ENCODE peak calls at places on chromosomes 12 and 14, in four cellular contexts. I, A, P and S are unnamed samples.

GRCh38 chr12:2891240-2892053 is 756 bp downstream of the TULP3 start:
- DNase-seq in I (no peak), A (no peak), P (peak; percentile 35), S (peak; percentile 36)

GRCh38 chr12:66131067-66131688 is 628 bp upstream of the LLPH start:
- DNase-seq in I (no peak), A (no peak), P (no peak), S (no peak)

GRCh38 chr14:59278111-59278510 is 89.6 kb downstream of the DAAM1 start:
- DNase-seq in I (no peak), A (peak; percentile 25), P (peak; percentile 91), S (no peak)

GRCh38 chr12:21894792-21895392 is 46.3 kb downstream of the ABCC9 start:
- DNase-seq in I (no peak), A (no peak), P (no peak), S (no peak)

GRCh38 chr12:103850429-103850828 is 9.4 kb upstream of the NT5DC3 start:
- DNase-seq in I (no peak), A (no peak), P (no peak), S (no peak)

GRCh38 chr12:32828120-32828519 is 68.5 kb downstream of the PKP2 start:
- DNase-seq in I (no peak), A (no peak), P (no peak), S (no peak)

GRCh38 chr12:93802698-93803097 is 125.5 kb downstream of the CRADD start:
- DNase-seq in I (no peak), A (no peak), P (no peak), S (no peak)

GRCh38 chr14:20377171-20377570 is 33.7 kb downstream of the PARP2 start:
- DNase-seq in I (no peak), A (no peak), P (no peak), S (no peak)

GRCh38 chr12:123096159-123096558 is 54.7 kb downstream of the PITPNM2 start:
- DNase-seq in I (no peak), A (no peak), P (no peak), S (no peak)

GRCh38 chr14:94056579-94057308 is 24.3 kb downstream of the DDX24 start:
- DNase-seq in I (peak; percentile 37), A (no peak), P (no peak), S (no peak)

GRCh38 chr12:12686472-12686871 is 9.5 kb downstream of the GPR19 start:
- DNase-seq in I (no peak), A (no peak), P (no peak), S (no peak)

GRCh38 chr14:98622208-98623051 is 649.6 kb downstream of the BCL11B start:
- DNase-seq in I (no peak), A (no peak), P (no peak), S (no peak)

GRCh38 chr12:7219599-7220243 is 30.2 kb downstream of the PEX5 start:
- DNase-seq in I (peak; percentile 19), A (peak; percentile 48), P (peak; percentile 63), S (peak; percentile 63)

GRCh38 chr12:77167801-77168200 is 102.4 kb upstream of the E2F7 start:
- DNase-seq in I (no peak), A (no peak), P (no peak), S (no peak)

GRCh38 chr14:62301911-62302310 is 539.7 kb downstream of the SNAPC1 start:
- DNase-seq in I (no peak), A (no peak), P (no peak), S (no peak)

GRCh38 chr12:111396726-111397445 is 8.8 kb upstream of the SH2B3 start:
- DNase-seq in I (no peak), A (peak; percentile 86), P (peak; percentile 61), S (peak; percentile 86)

GRCh38 chr14:21308132-21308478 is 28.2 kb downstream of the RPGRIP1 start:
- DNase-seq in I (no peak), A (peak; percentile 31), P (peak; percentile 89), S (no peak)

GRCh38 chr12:6540181-6540877 is 6.0 kb downstream of the GAPDH start:
- DNase-seq in I (no peak), A (peak; percentile 60), P (no peak), S (no peak)

GRCh38 chr14:77761205-77761931 is 412 bp upstream of the SNW1 start:
- DNase-seq in I (peak; percentile 84), A (peak; percentile 29), P (peak; percentile 62), S (peak; percentile 42)

GRCh38 chr14:39102265-39102968 is 618 bp downstream of the SEC23A start:
- DNase-seq in I (no peak), A (no peak), P (peak; percentile 98), S (peak; percentile 26)

GRCh38 chr12:7190268-7191055 is 976 bp downstream of the PEX5 start:
- DNase-seq in I (no peak), A (no peak), P (peak; percentile 12), S (no peak)

GRCh38 chr12:118332511-118332910 is 40.2 kb downstream of the TAOK3 start:
- DNase-seq in I (no peak), A (no peak), P (no peak), S (no peak)

GRCh38 chr14:96297000-96297399 is 41.0 kb downstream of the BDKRB1 start:
- DNase-seq in I (no peak), A (no peak), P (peak; percentile 12), S (no peak)

GRCh38 chr14:100580316-100581227 is 6.6 kb downstream of the BEGAIN start:
- DNase-seq in I (no peak), A (no peak), P (no peak), S (no peak)

GRCh38 chr12:119229837-119230236 is 51.1 kb downstream of the HSPB8 start:
- DNase-seq in I (no peak), A (peak; percentile 72), P (peak; percentile 55), S (peak; percentile 69)

GRCh38 chr12:131701705-131702572 is 9.0 kb upstream of the SFSWAP start:
- DNase-seq in I (no peak), A (no peak), P (no peak), S (no peak)

GRCh38 chr12:8953773-8954402 is 4.4 kb upstream of the M6PR start:
- DNase-seq in I (no peak), A (no peak), P (no peak), S (no peak)

GRCh38 chr12:74499192-74499591 is 38.4 kb upstream of the ATXN7L3B start:
- DNase-seq in I (no peak), A (no peak), P (no peak), S (no peak)

GRCh38 chr14:76939015-76939742 is 89.3 kb downstream of the IRF2BPL start:
- DNase-seq in I (no peak), A (no peak), P (no peak), S (no peak)

GRCh38 chr12:106195638-106196037 is 52.2 kb downstream of the CKAP4 start:
- DNase-seq in I (no peak), A (no peak), P (peak; percentile 72), S (no peak)

DNA sequence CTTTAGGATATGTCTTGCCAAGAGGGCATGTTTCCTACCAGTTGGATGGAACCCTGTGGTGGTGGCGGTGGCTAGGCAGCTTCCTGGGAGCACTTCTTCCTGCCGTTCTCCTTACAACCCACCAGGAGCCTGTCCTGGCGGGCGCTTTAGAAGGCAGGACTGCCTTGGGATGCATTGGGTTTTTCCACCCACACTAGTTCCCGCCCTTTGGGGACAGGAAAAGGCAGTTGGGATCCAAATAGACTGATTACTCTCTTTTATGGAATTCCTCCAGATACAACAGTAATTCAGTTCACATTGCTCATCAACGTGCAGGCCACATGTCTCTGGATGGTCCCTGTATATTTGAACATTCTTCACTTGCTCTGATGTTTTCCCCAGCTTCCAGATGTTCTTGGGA is 305.7 kb upstream of the SSTR1 start:
- DNase-seq in I (no peak), A (no peak), P (no peak), S (no peak)
- TF ChIP-seq FOXM1 in I (no peak), A (no peak), P (no peak), S (no peak)

GRCh38 chr12:19517583-19517982 is 78.3 kb downstream of the AEBP2 start:
- DNase-seq in I (no peak), A (no peak), P (no peak), S (no peak)

GRCh38 chr12:19518209-19518608 is 78.9 kb downstream of the AEBP2 start:
- DNase-seq in I (no peak), A (no peak), P (no peak), S (no peak)

GRCh38 chr12:19515179-19515578 is 75.9 kb downstream of the AEBP2 start:
- DNase-seq in I (no peak), A (peak; percentile 49), P (no peak), S (no peak)

GRCh38 chr12:19525236-19525635 is 85.9 kb downstream of the AEBP2 start:
- DNase-seq in I (no peak), A (no peak), P (no peak), S (no peak)

GRCh38 chr12:19520646-19521045 is 81.4 kb downstream of the AEBP2 start:
- DNase-seq in I (no peak), A (no peak), P (peak; percentile 8), S (no peak)
- TF ChIP-seq TARDBP in I (no peak), A (no peak), P (no peak), S (no peak)

GRCh38 chr14:55698051-55698450 is 118.0 kb downstream of the KTN1 start:
- DNase-seq in I (no peak), A (no peak), P (no peak), S (no peak)
- TF ChIP-seq FOXM1 in I (no peak), A (no peak), P (no peak), S (no peak)

GRCh38 chr12:112711026-112711425 is 80.5 kb upstream of the RPH3A start:
- DNase-seq in I (no peak), A (no peak), P (no peak), S (no peak)
- TF ChIP-seq TARDBP in I (no peak), A (no peak), P (no peak), S (no peak)

GRCh38 chr14:95206534-95206933 is 49.2 kb upstream of the DICER1 start:
- DNase-seq in I (no peak), A (no peak), P (no peak), S (no peak)
- TF ChIP-seq FOXM1 in I (peak; percentile 85), A (no peak), P (no peak), S (no peak)

DNA sequence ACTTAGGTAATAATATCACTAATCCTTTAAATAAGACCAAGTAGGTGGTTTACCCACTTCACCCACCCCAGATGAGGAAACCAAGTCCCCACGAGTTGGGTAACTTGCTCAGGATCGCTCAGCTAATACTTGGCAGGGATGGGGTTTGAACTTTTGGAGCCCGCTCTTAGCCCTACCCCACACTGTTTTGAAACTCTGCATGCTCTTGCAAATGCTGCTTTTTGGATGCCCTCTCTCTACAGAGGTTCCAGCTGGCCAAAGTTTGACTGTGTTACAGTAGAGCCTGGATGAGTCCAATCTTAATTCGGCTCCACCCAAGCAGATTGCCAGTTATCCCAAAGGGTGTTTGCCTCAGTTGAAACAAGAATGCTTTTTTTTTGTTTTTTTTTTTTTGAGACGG is 6.8 kb downstream of the PLEKHG3 start:
- DNase-seq in I (no peak), A (no peak), P (no peak), S (no peak)
- TF ChIP-seq TARDBP in I (no peak), A (no peak), P (no peak), S (no peak)

GRCh38 chr12:87685696-87686095 is 343.5 kb downstream of the C12orf50 start:
- DNase-seq in I (no peak), A (no peak), P (no peak), S (no peak)
- TF ChIP-seq FOXM1 in I (no peak), A (no peak), P (no peak), S (no peak)